ENCODE peak calls at places on chromosomes 13 and 19, in ten cellular contexts. One of them, this sample, is unnamed.

GRCh38 chr13:108227651-108228272 is 9.6 kb downstream of the ABHD13 start:
- DNase-seq in NCI-H2081: peak; percentile 31
- DNase-seq in dorsolateral prefrontal cortex: no peak
- DNase-seq in upper lobe of right lung: no peak
- DNase-seq in heart left ventricle: no peak
- DNase-seq in neural crest cell: peak; percentile 24
- DNase-seq in aorta: no peak
- DNase-seq in activated naive CD4-positive, alpha-beta T cell: no peak
- DNase-seq in hepatic stellate cell: no peak
- DNase-seq in NCI-H345: peak; percentile 8
- DNase-seq in this sample: no peak

GRCh38 chr19:17526922-17527321 is 15.5 kb downstream of the PGLS start:
- DNase-seq in NCI-H2081: no peak
- DNase-seq in dorsolateral prefrontal cortex: no peak
- DNase-seq in upper lobe of right lung: no peak
- DNase-seq in heart left ventricle: no peak
- DNase-seq in neural crest cell: no peak
- DNase-seq in aorta: no peak
- DNase-seq in activated naive CD4-positive, alpha-beta T cell: no peak
- DNase-seq in hepatic stellate cell: no peak
- DNase-seq in NCI-H345: no peak
- DNase-seq in this sample: no peak

GRCh38 chr13:33146843-33147611 is 130.8 kb downstream of the KL start:
- DNase-seq in NCI-H2081: no peak
- DNase-seq in dorsolateral prefrontal cortex: no peak
- DNase-seq in upper lobe of right lung: no peak
- DNase-seq in heart left ventricle: no peak
- DNase-seq in neural crest cell: no peak
- DNase-seq in aorta: no peak
- DNase-seq in activated naive CD4-positive, alpha-beta T cell: no peak
- DNase-seq in hepatic stellate cell: no peak
- DNase-seq in NCI-H345: no peak
- DNase-seq in this sample: no peak

GRCh38 chr13:106529415-106530208 is 5.8 kb downstream of the EFNB2 start:
- DNase-seq in NCI-H2081: no peak
- DNase-seq in dorsolateral prefrontal cortex: no peak
- DNase-seq in upper lobe of right lung: no peak
- DNase-seq in heart left ventricle: no peak
- DNase-seq in neural crest cell: no peak
- DNase-seq in aorta: no peak
- DNase-seq in activated naive CD4-positive, alpha-beta T cell: no peak
- DNase-seq in hepatic stellate cell: no peak
- DNase-seq in NCI-H345: no peak
- DNase-seq in this sample: no peak

GRCh38 chr13:20989883-20990282 is 71.5 kb downstream of the LATS2 start:
- DNase-seq in NCI-H2081: no peak
- DNase-seq in dorsolateral prefrontal cortex: no peak
- DNase-seq in upper lobe of right lung: no peak
- DNase-seq in heart left ventricle: no peak
- DNase-seq in neural crest cell: no peak
- DNase-seq in aorta: no peak
- DNase-seq in activated naive CD4-positive, alpha-beta T cell: no peak
- DNase-seq in hepatic stellate cell: no peak
- DNase-seq in NCI-H345: no peak
- DNase-seq in this sample: no peak

GRCh38 chr13:50127017-50127725 is 111.9 kb downstream of the KCNRG start:
- DNase-seq in NCI-H2081: no peak
- DNase-seq in dorsolateral prefrontal cortex: peak; percentile 44
- DNase-seq in upper lobe of right lung: peak; percentile 85
- DNase-seq in heart left ventricle: peak; percentile 64
- DNase-seq in neural crest cell: peak; percentile 40
- DNase-seq in aorta: peak; percentile 79
- DNase-seq in activated naive CD4-positive, alpha-beta T cell: peak; percentile 26
- DNase-seq in hepatic stellate cell: no peak
- DNase-seq in NCI-H345: no peak
- DNase-seq in this sample: peak; percentile 71

GRCh38 chr19:27750697-27751391 is 1462.1 kb downstream of the UQCRFS1 start:
- DNase-seq in NCI-H2081: no peak
- DNase-seq in dorsolateral prefrontal cortex: no peak
- DNase-seq in upper lobe of right lung: no peak
- DNase-seq in heart left ventricle: no peak
- DNase-seq in neural crest cell: no peak
- DNase-seq in aorta: no peak
- DNase-seq in activated naive CD4-positive, alpha-beta T cell: no peak
- DNase-seq in hepatic stellate cell: no peak
- DNase-seq in NCI-H345: no peak
- DNase-seq in this sample: no peak

GRCh38 chr13:109428146-109428545 is 358.2 kb downstream of the IRS2 start:
- DNase-seq in NCI-H2081: no peak
- DNase-seq in dorsolateral prefrontal cortex: no peak
- DNase-seq in upper lobe of right lung: no peak
- DNase-seq in heart left ventricle: no peak
- DNase-seq in neural crest cell: no peak
- DNase-seq in aorta: no peak
- DNase-seq in activated naive CD4-positive, alpha-beta T cell: no peak
- DNase-seq in hepatic stellate cell: no peak
- DNase-seq in NCI-H345: no peak
- DNase-seq in this sample: no peak

GRCh38 chr19:46542428-46543230 is 47.0 kb upstream of the PNMA8B start:
- DNase-seq in NCI-H2081: peak; percentile 82
- DNase-seq in dorsolateral prefrontal cortex: peak; percentile 90
- DNase-seq in upper lobe of right lung: peak; percentile 89
- DNase-seq in heart left ventricle: peak; percentile 87
- DNase-seq in neural crest cell: peak; percentile 89
- DNase-seq in aorta: peak; percentile 96
- DNase-seq in activated naive CD4-positive, alpha-beta T cell: peak; percentile 66
- DNase-seq in hepatic stellate cell: peak; percentile 55
- DNase-seq in NCI-H345: peak; percentile 79
- DNase-seq in this sample: peak; percentile 90

GRCh38 chr19:18239303-18239702 is 13.1 kb upstream of the PDE4C start:
- DNase-seq in NCI-H2081: no peak
- DNase-seq in dorsolateral prefrontal cortex: no peak
- DNase-seq in upper lobe of right lung: no peak
- DNase-seq in heart left ventricle: no peak
- DNase-seq in neural crest cell: no peak
- DNase-seq in aorta: no peak
- DNase-seq in activated naive CD4-positive, alpha-beta T cell: no peak
- DNase-seq in hepatic stellate cell: no peak
- DNase-seq in NCI-H345: no peak
- DNase-seq in this sample: no peak

GRCh38 chr19:14116918-14117578 is 514 bp downstream of the PRKACA start:
- DNase-seq in NCI-H2081: peak; percentile 10
- DNase-seq in dorsolateral prefrontal cortex: no peak
- DNase-seq in upper lobe of right lung: peak; percentile 78
- DNase-seq in heart left ventricle: peak; percentile 52
- DNase-seq in neural crest cell: no peak
- DNase-seq in aorta: peak; percentile 83
- DNase-seq in activated naive CD4-positive, alpha-beta T cell: no peak
- DNase-seq in hepatic stellate cell: no peak
- DNase-seq in NCI-H345: no peak
- DNase-seq in this sample: peak; percentile 71

GRCh38 chr13:111361046-111361872 is 40.8 kb downstream of the TEX29 start:
- DNase-seq in NCI-H2081: no peak
- DNase-seq in dorsolateral prefrontal cortex: no peak
- DNase-seq in upper lobe of right lung: no peak
- DNase-seq in heart left ventricle: no peak
- DNase-seq in neural crest cell: no peak
- DNase-seq in aorta: no peak
- DNase-seq in activated naive CD4-positive, alpha-beta T cell: no peak
- DNase-seq in hepatic stellate cell: no peak
- DNase-seq in NCI-H345: no peak
- DNase-seq in this sample: no peak

GRCh38 chr13:39415003-39415402 is 188.0 kb downstream of the LHFPL6 start:
- DNase-seq in NCI-H2081: no peak
- DNase-seq in dorsolateral prefrontal cortex: no peak
- DNase-seq in upper lobe of right lung: no peak
- DNase-seq in heart left ventricle: no peak
- DNase-seq in neural crest cell: no peak
- DNase-seq in aorta: no peak
- DNase-seq in activated naive CD4-positive, alpha-beta T cell: no peak
- DNase-seq in hepatic stellate cell: no peak
- DNase-seq in NCI-H345: no peak
- DNase-seq in this sample: no peak

GRCh38 chr19:29376855-29377354 is 148.9 kb upstream of the VSTM2B start:
- DNase-seq in NCI-H2081: no peak
- DNase-seq in dorsolateral prefrontal cortex: no peak
- DNase-seq in upper lobe of right lung: no peak
- DNase-seq in heart left ventricle: no peak
- DNase-seq in neural crest cell: no peak
- DNase-seq in aorta: no peak
- DNase-seq in activated naive CD4-positive, alpha-beta T cell: no peak
- DNase-seq in hepatic stellate cell: no peak
- DNase-seq in NCI-H345: peak; percentile 84
- DNase-seq in this sample: peak; percentile 11

GRCh38 chr19:53877361-53877766 is 4.6 kb upstream of the PRKCG start:
- DNase-seq in NCI-H2081: no peak
- DNase-seq in dorsolateral prefrontal cortex: no peak
- DNase-seq in upper lobe of right lung: no peak
- DNase-seq in heart left ventricle: no peak
- DNase-seq in neural crest cell: no peak
- DNase-seq in aorta: no peak
- DNase-seq in activated naive CD4-positive, alpha-beta T cell: no peak
- DNase-seq in hepatic stellate cell: no peak
- DNase-seq in NCI-H345: no peak
- DNase-seq in this sample: no peak

GRCh38 chr19:50330365-50331078 is 1.3 kb upstream of the KCNC3 start:
- DNase-seq in NCI-H2081: peak; percentile 50
- DNase-seq in dorsolateral prefrontal cortex: peak; percentile 94
- DNase-seq in upper lobe of right lung: peak; percentile 95
- DNase-seq in heart left ventricle: peak; percentile 88
- DNase-seq in neural crest cell: peak; percentile 86
- DNase-seq in aorta: peak; percentile 87
- DNase-seq in activated naive CD4-positive, alpha-beta T cell: peak; percentile 38
- DNase-seq in hepatic stellate cell: no peak
- DNase-seq in NCI-H345: peak; percentile 92
- DNase-seq in this sample: peak; percentile 93

GRCh38 chr19:38650911-38651584 is 3.6 kb downstream of the ACTN4 start:
- DNase-seq in NCI-H2081: no peak
- DNase-seq in dorsolateral prefrontal cortex: no peak
- DNase-seq in upper lobe of right lung: no peak
- DNase-seq in heart left ventricle: no peak
- DNase-seq in neural crest cell: no peak
- DNase-seq in aorta: no peak
- DNase-seq in activated naive CD4-positive, alpha-beta T cell: no peak
- DNase-seq in hepatic stellate cell: peak; percentile 60
- DNase-seq in NCI-H345: no peak
- DNase-seq in this sample: no peak

GRCh38 chr13:95115525-95115924 is 185.7 kb downstream of the ABCC4 start:
- DNase-seq in NCI-H2081: peak; percentile 47
- DNase-seq in dorsolateral prefrontal cortex: no peak
- DNase-seq in upper lobe of right lung: no peak
- DNase-seq in heart left ventricle: no peak
- DNase-seq in neural crest cell: no peak
- DNase-seq in aorta: no peak
- DNase-seq in activated naive CD4-positive, alpha-beta T cell: no peak
- DNase-seq in hepatic stellate cell: no peak
- DNase-seq in NCI-H345: no peak
- DNase-seq in this sample: no peak

GRCh38 chr19:31232871-31233270 is 116.4 kb downstream of the TSHZ3 start:
- DNase-seq in NCI-H2081: no peak
- DNase-seq in dorsolateral prefrontal cortex: no peak
- DNase-seq in upper lobe of right lung: no peak
- DNase-seq in heart left ventricle: no peak
- DNase-seq in neural crest cell: no peak
- DNase-seq in aorta: no peak
- DNase-seq in activated naive CD4-positive, alpha-beta T cell: no peak
- DNase-seq in hepatic stellate cell: peak; percentile 56
- DNase-seq in NCI-H345: no peak
- DNase-seq in this sample: no peak

GRCh38 chr13:110354209-110354627 is 47.1 kb downstream of the COL4A2 start:
- DNase-seq in NCI-H2081: no peak
- DNase-seq in dorsolateral prefrontal cortex: no peak
- DNase-seq in upper lobe of right lung: no peak
- DNase-seq in heart left ventricle: no peak
- DNase-seq in neural crest cell: no peak
- DNase-seq in aorta: no peak
- DNase-seq in activated naive CD4-positive, alpha-beta T cell: no peak
- DNase-seq in hepatic stellate cell: no peak
- DNase-seq in NCI-H345: no peak
- DNase-seq in this sample: no peak

GRCh38 chr13:66778461-66778860 is 451.7 kb downstream of the PCDH9 start:
- DNase-seq in NCI-H2081: no peak
- DNase-seq in dorsolateral prefrontal cortex: no peak
- DNase-seq in upper lobe of right lung: no peak
- DNase-seq in heart left ventricle: no peak
- DNase-seq in neural crest cell: no peak
- DNase-seq in aorta: no peak
- DNase-seq in activated naive CD4-positive, alpha-beta T cell: no peak
- DNase-seq in hepatic stellate cell: no peak
- DNase-seq in NCI-H345: no peak
- DNase-seq in this sample: no peak

GRCh38 chr19:2154587-2155075 is 3.3 kb upstream of the AP3D1 start:
- DNase-seq in NCI-H2081: no peak
- DNase-seq in dorsolateral prefrontal cortex: no peak
- DNase-seq in upper lobe of right lung: no peak
- DNase-seq in heart left ventricle: no peak
- DNase-seq in neural crest cell: no peak
- DNase-seq in aorta: no peak
- DNase-seq in activated naive CD4-positive, alpha-beta T cell: no peak
- DNase-seq in hepatic stellate cell: peak; percentile 47
- DNase-seq in NCI-H345: no peak
- DNase-seq in this sample: no peak

GRCh38 chr19:53958168-53958571 is 4.6 kb upstream of the CACNG8 start:
- DNase-seq in NCI-H2081: no peak
- DNase-seq in dorsolateral prefrontal cortex: peak; percentile 79
- DNase-seq in upper lobe of right lung: peak; percentile 49
- DNase-seq in heart left ventricle: no peak
- DNase-seq in neural crest cell: no peak
- DNase-seq in aorta: no peak
- DNase-seq in activated naive CD4-positive, alpha-beta T cell: no peak
- DNase-seq in hepatic stellate cell: no peak
- DNase-seq in NCI-H345: no peak
- DNase-seq in this sample: no peak

GRCh38 chr19:30236006-30236405 is 136.2 kb upstream of the ZNF536 start:
- DNase-seq in NCI-H2081: no peak
- DNase-seq in dorsolateral prefrontal cortex: no peak
- DNase-seq in upper lobe of right lung: no peak
- DNase-seq in heart left ventricle: no peak
- DNase-seq in neural crest cell: no peak
- DNase-seq in aorta: no peak
- DNase-seq in activated naive CD4-positive, alpha-beta T cell: no peak
- DNase-seq in hepatic stellate cell: no peak
- DNase-seq in NCI-H345: no peak
- DNase-seq in this sample: no peak

GRCh38 chr13:114282143-114282685 is 813 bp downstream of the UPF3A start:
- DNase-seq in NCI-H2081: peak; percentile 41
- DNase-seq in dorsolateral prefrontal cortex: no peak
- DNase-seq in upper lobe of right lung: peak; percentile 78
- DNase-seq in heart left ventricle: peak; percentile 26
- DNase-seq in neural crest cell: peak; percentile 27
- DNase-seq in aorta: peak; percentile 84
- DNase-seq in activated naive CD4-positive, alpha-beta T cell: no peak
- DNase-seq in hepatic stellate cell: peak; percentile 72
- DNase-seq in NCI-H345: peak; percentile 34
- DNase-seq in this sample: peak; percentile 56

GRCh38 chr19:15015946-15016542 is 33.2 kb upstream of the CASP14 start:
- DNase-seq in NCI-H2081: no peak
- DNase-seq in dorsolateral prefrontal cortex: no peak
- DNase-seq in upper lobe of right lung: no peak
- DNase-seq in heart left ventricle: no peak
- DNase-seq in neural crest cell: peak; percentile 38
- DNase-seq in aorta: no peak
- DNase-seq in activated naive CD4-positive, alpha-beta T cell: no peak
- DNase-seq in hepatic stellate cell: no peak
- DNase-seq in NCI-H345: no peak
- DNase-seq in this sample: no peak

GRCh38 chr13:110298566-110299321 is 8.2 kb downstream of the COL4A1 start:
- DNase-seq in NCI-H2081: no peak
- DNase-seq in dorsolateral prefrontal cortex: no peak
- DNase-seq in upper lobe of right lung: no peak
- DNase-seq in heart left ventricle: peak; percentile 52
- DNase-seq in neural crest cell: no peak
- DNase-seq in aorta: peak; percentile 85
- DNase-seq in activated naive CD4-positive, alpha-beta T cell: no peak
- DNase-seq in hepatic stellate cell: no peak
- DNase-seq in NCI-H345: no peak
- DNase-seq in this sample: no peak

GRCh38 chr13:69551193-69551592 is 556.4 kb upstream of the ATXN8OS start:
- DNase-seq in NCI-H2081: no peak
- DNase-seq in dorsolateral prefrontal cortex: no peak
- DNase-seq in upper lobe of right lung: no peak
- DNase-seq in heart left ventricle: no peak
- DNase-seq in neural crest cell: no peak
- DNase-seq in aorta: no peak
- DNase-seq in activated naive CD4-positive, alpha-beta T cell: no peak
- DNase-seq in hepatic stellate cell: no peak
- DNase-seq in NCI-H345: no peak
- DNase-seq in this sample: no peak